ENCODE peak calls at places on chromosomes 13 and 19, in seven cellular contexts. Z, L, N, H, V, K and O are unnamed samples.

GRCh38 chr13:92221916-92222315 is 823.5 kb downstream of the GPC5 start:
- DNase-seq in K (no peak), L (no peak), V (no peak), H (peak), N (no peak), Z (no peak), O (no peak)

GRCh38 chr19:48810151-48810550 is 678 bp downstream of the BCAT2 start:
- DNase-seq in V (no peak), H (no peak), L (no peak), Z (no peak), N (no peak), K (peak), O (no peak)

GRCh38 chr13:100646030-100646673 is 28.4 kb downstream of the TMTC4 start:
- DNase-seq in L (no peak), H (peak), N (no peak), V (peak), Z (no peak), K (no peak), O (peak)

GRCh38 chr13:75639426-75639825 is 3.3 kb downstream of the LMO7 start:
- DNase-seq in V (no peak), K (no peak), L (no peak), Z (no peak), H (no peak), N (no peak), O (no peak)

GRCh38 chr19:12778020-12778904 is 2.9 kb upstream of the HOOK2 start:
- DNase-seq in L (no peak), H (peak), N (peak), V (peak), Z (peak), K (peak), O (no peak)

GRCh38 chr19:38739440-38740251 is 4.6 kb downstream of the CAPN12 start:
- DNase-seq in N (no peak), V (no peak), L (no peak), Z (no peak), H (no peak), K (no peak), O (no peak)

GRCh38 chr13:114219406-114219805 is 15.3 kb upstream of the CDC16 start:
- DNase-seq in L (no peak), V (no peak), H (no peak), Z (no peak), K (no peak), N (no peak), O (no peak)

GRCh38 chr19:29714371-29714952 is 599 bp downstream of the C19orf12 start:
- DNase-seq in K (no peak), V (no peak), N (no peak), Z (no peak), H (no peak), L (no peak), O (no peak)

GRCh38 chr13:95880346-95880745 is 172.9 kb downstream of the UGGT2 start:
- DNase-seq in L (no peak), N (no peak), V (no peak), H (no peak), Z (no peak), K (no peak), O (no peak)

GRCh38 chr13:95463516-95463915 is 89.0 kb upstream of the CLDN10 start:
- DNase-seq in L (no peak), V (no peak), Z (no peak), H (no peak), K (no peak), N (no peak), O (no peak)

GRCh38 chr13:36674337-36675212 is 755 bp downstream of the SERTM1 start:
- DNase-seq in N (no peak), H (no peak), K (no peak), V (no peak), L (no peak), Z (no peak), O (no peak)

GRCh38 chr13:73273737-73274136 is 214.9 kb downstream of the KLF5 start:
- DNase-seq in H (peak), Z (no peak), L (no peak), V (peak), K (no peak), N (no peak), O (no peak)

GRCh38 chr13:99224019-99224418 is 23.4 kb downstream of the UBAC2 start:
- DNase-seq in Z (no peak), H (no peak), L (no peak), N (no peak), K (no peak), V (no peak), O (no peak)

GRCh38 chr19:16650821-16651220 is 9.1 kb downstream of the SMIM7 start:
- DNase-seq in V (no peak), K (no peak), Z (no peak), N (no peak), H (no peak), L (no peak), O (no peak)

GRCh38 chr19:36973844-36974195 is 57.7 kb downstream of the ZNF568 start:
- DNase-seq in V (no peak), Z (no peak), N (no peak), L (no peak), K (peak), H (no peak), O (no peak)

GRCh38 chr19:17475541-17476115 is 5.3 kb downstream of the SLC27A1 start:
- DNase-seq in L (no peak), K (no peak), H (peak), N (peak), Z (peak), V (peak), O (no peak)

GRCh38 chr19:2353159-2353894 is 6.7 kb upstream of the TMPRSS9 start:
- DNase-seq in Z (no peak), K (no peak), H (no peak), N (no peak), L (no peak), V (no peak), O (no peak)

GRCh38 chr19:41617941-41618730 is 8.7 kb downstream of the CEACAM4 start:
- DNase-seq in Z (no peak), H (no peak), L (no peak), N (no peak), V (no peak), K (no peak), O (no peak)

GRCh38 chr13:74573654-74574053 is 439.4 kb upstream of the KLF12 start:
- DNase-seq in V (no peak), L (no peak), N (peak), H (no peak), K (no peak), Z (no peak), O (no peak)

GRCh38 chr19:44750713-44751112 is 2.2 kb downstream of the BCL3 start:
- DNase-seq in Z (no peak), K (no peak), N (no peak), H (no peak), V (no peak), L (no peak), O (no peak)

GRCh38 chr13:113553541-113554332 is 30.8 kb upstream of the TFDP1 start:
- DNase-seq in N (no peak), L (no peak), Z (no peak), K (no peak), V (no peak), H (no peak), O (no peak)

GRCh38 chr19:15118789-15119494 is 11.7 kb downstream of the SYDE1 start:
- DNase-seq in V (no peak), L (no peak), K (no peak), H (no peak), Z (no peak), N (no peak), O (no peak)

GRCh38 chr19:10430505-10431253 is 10.3 kb downstream of the PDE4A start:
- DNase-seq in V (peak), K (peak), L (no peak), N (peak), H (no peak), Z (peak), O (no peak)

GRCh38 chr19:34274284-34274826 is 20.0 kb downstream of the GARRE1 start:
- DNase-seq in Z (no peak), N (no peak), L (no peak), H (no peak), K (no peak), V (no peak), O (no peak)

DNA sequence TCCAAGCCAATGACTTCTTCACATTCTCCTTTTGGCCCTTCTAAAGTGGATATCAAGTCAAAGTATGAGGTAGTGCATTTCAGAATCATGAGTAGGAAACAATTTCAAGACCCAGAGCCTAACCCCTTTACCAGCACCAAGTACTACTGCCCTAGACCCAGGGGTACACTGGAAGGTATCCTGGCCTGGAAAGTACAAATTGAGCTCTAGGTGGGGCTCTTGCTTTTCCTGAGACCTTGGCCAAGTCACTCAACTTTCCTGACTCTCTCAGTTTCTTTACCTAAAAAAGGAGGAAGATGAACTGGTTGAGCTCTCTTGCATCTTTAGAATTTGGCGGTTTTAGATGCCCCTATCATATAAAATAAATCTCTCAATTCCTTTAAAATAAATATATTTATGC is 204.7 kb downstream of the FGF14 start:
- DNase-seq in L (no peak), H (no peak), K (no peak), N (no peak), Z (no peak), V (peak), O (no peak)
- TF ChIP-seq CTCF in L (no peak), H (peak), K (peak), N (peak), Z (no peak), V (peak), O (no peak)

DNA sequence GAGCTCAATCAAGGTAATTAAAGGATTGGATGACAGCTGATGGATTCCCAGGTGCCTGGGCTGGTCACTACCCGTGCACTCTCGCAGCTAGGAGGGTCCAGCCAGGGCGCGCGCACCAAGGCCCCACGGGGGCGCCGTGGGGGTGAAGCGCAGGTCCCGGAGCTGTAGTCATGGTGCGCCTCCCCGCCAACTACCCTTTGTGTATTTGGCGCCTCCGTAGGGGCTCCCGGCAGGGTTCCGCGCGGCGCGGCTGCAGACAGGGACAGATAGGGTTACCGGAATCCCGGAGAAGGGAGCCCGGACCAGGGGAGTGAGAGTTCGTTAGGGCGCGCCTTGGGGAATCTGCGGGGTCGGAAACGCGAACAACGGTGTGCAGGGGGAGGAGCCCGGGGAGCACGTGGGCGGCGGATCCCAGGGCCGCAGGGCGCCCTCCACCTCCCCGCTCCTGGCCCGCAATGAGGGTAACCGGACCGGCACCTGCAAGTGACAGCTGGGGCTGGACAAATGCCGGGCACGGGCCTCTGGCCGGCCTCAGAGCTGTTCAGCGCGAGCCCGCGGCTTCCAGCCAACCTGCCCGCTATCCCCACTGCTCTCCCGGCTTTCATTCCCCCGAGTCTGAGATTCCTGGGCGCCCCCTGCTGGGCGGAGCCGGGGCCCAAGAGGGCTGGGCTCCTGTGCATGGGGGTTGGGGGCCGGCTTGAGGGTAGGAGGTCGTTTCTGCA is 3.4 kb upstream of the PRAM1 start:
- DNase-seq in K (peak), Z (peak), N (peak), H (peak), L (no peak), V (peak), O (peak)
- TF ChIP-seq CTCF in K (peak), Z (peak), N (peak), H (peak), L (peak), V (peak), O (peak)

GRCh38 chr13:98080280-98080679 is 62.6 kb upstream of the FARP1 start:
- DNase-seq in V (no peak), L (no peak), Z (no peak), H (no peak), K (no peak), N (no peak), O (no peak)

GRCh38 chr13:98083936-98084335 is 59.0 kb upstream of the FARP1 start:
- DNase-seq in V (no peak), Z (no peak), H (no peak), N (no peak), L (no peak), K (no peak), O (no peak)

GRCh38 chr13:98089246-98089645 is 53.6 kb upstream of the FARP1 start:
- DNase-seq in N (no peak), H (peak), L (no peak), V (no peak), K (no peak), Z (no peak), O (no peak)

GRCh38 chr13:98083507-98083906 is 59.4 kb upstream of the FARP1 start:
- DNase-seq in N (no peak), H (peak), K (no peak), L (no peak), Z (no peak), V (peak), O (no peak)
- TF ChIP-seq CTCF in N (no peak), H (no peak), K (no peak), L (no peak), Z (no peak), V (no peak), O (no peak)

DNA sequence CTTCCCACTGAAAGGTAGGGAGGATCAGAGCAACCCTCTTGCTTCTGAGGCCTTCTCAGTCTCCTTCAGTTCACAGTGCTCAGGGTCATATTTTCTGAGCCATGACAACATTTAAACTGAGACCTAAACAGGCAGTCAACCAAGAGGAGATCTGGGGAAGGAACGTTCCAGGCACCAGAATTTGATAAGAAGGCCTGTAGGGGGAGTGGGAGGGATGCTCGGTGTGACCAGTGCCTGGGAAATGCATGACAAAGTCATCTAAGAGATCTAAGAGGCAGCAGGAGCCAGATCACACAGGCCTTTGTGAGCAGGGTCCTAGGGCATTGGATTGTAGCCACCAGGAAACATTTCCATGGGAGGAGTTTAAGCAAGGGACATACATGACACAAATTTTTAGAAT is 71.6 kb downstream of the SHISA2 start:
- DNase-seq in L (no peak), H (peak), V (peak), Z (no peak), N (no peak), K (no peak), O (no peak)
- TF ChIP-seq CTCF in L (peak), H (peak), V (no peak), Z (no peak), N (peak), K (no peak), O (peak)

DNA sequence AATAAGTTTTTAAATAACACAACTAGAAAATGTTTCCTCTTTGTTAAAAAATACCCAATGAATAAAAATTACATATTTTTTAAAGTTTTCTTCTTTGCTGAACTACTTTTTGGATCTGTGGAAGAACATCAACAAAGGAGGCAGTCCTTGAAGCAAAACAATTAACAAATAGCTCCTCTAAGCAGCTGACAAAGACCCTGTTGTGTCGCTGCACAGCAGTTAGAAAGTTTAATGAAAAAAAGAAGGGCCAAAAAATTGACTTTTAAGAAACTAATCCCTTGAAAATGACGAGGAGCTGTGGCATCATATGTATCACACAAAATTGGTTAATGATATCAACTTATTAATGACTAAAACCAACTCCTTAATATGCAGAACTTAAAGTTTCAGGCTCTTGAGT is 72.1 kb downstream of the SLITRK1 start:
- DNase-seq in L (no peak), Z (no peak), N (no peak), V (no peak), H (no peak), K (no peak), O (no peak)
- TF ChIP-seq CTCF in L (no peak), Z (no peak), N (no peak), V (no peak), H (no peak), K (no peak), O (no peak)

GRCh38 chr13:34883381-34883780 is 58.7 kb upstream of the NBEA start:
- DNase-seq in K (no peak), V (no peak), Z (no peak), H (no peak), L (no peak), N (no peak), O (no peak)
- TF ChIP-seq CTCF in K (no peak), V (no peak), Z (no peak), H (no peak), L (no peak), N (no peak), O (no peak)

GRCh38 chr13:80390338-80390737 is 49.4 kb upstream of the SPRY2 start:
- DNase-seq in Z (no peak), V (no peak), K (no peak), L (no peak), N (no peak), H (no peak), O (no peak)

GRCh38 chr13:80388506-80388905 is 47.6 kb upstream of the SPRY2 start:
- DNase-seq in Z (no peak), H (no peak), V (no peak), L (no peak), K (no peak), N (no peak), O (no peak)

GRCh38 chr13:80389073-80390038 is 48.4 kb upstream of the SPRY2 start:
- DNase-seq in N (no peak), K (no peak), V (peak), H (no peak), L (no peak), Z (no peak), O (no peak)

GRCh38 chr13:80386001-80386400 is 45.1 kb upstream of the SPRY2 start:
- DNase-seq in N (no peak), Z (no peak), H (no peak), V (no peak), L (no peak), K (no peak), O (no peak)

DNA sequence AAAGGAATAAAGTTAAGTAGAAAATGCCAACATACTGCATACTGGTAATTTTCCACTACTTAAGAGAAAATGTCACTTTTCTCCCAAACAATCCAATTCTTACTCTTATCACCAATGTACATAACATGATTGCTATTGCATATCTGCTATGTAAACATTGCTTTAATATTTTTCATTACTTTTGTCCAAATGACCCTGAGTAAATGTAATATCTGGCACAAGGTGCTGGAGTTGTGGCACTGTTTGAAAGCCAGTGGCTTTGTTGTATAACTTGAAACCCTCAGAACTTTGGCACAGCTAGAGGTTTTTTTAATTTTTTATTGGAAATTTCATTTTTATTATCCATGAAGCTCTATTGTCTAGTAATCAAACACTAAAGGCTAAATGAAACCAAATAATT is 45.7 kb upstream of the SPRY2 start:
- DNase-seq in L (no peak), Z (no peak), V (no peak), H (no peak), K (no peak), N (no peak), O (no peak)
- TF ChIP-seq CTCF in L (no peak), Z (no peak), V (no peak), H (no peak), K (no peak), N (no peak), O (no peak)